ENCODE peak calls at places on chromosomes 7 and 10, in ten cellular contexts. V is heart left ventricle, W is Calu3, A is colonic mucosa, H is epithelial cell of proximal tubule, J is cardiac fibroblast, R is SK-N-SH, Z is testis, Y is Peyer's patch, P is esophagus squamous epithelium. Q is an unnamed sample.

GRCh38 chr10:33116293-33116697 is 158.3 kb upstream of the ITGB1 start:
- DNase-seq in V (peak; percentile 29), W (no peak), A (no peak), H (no peak), J (peak; percentile 61), R (peak; percentile 60), Z (peak; percentile 78), Y (no peak), P (no peak), Q (no peak)

GRCh38 chr7:136086712-136087111 is 109.6 kb upstream of the MTPN start:
- DNase-seq in V (peak; percentile 72), W (peak; percentile 54), A (no peak), H (peak; percentile 71), J (peak; percentile 93), R (peak; percentile 43), Z (peak; percentile 84), Y (peak; percentile 47), P (no peak), Q (no peak)

GRCh38 chr7:158802535-158803199 is 26.6 kb downstream of the ESYT2 start:
- DNase-seq in V (no peak), W (no peak), A (no peak), H (peak; percentile 67), J (peak; percentile 52), R (no peak), Z (no peak), Y (no peak), P (no peak), Q (no peak)

GRCh38 chr7:20165146-20165510 is 52.1 kb downstream of the MACC1 start:
- DNase-seq in V (no peak), W (no peak), A (no peak), H (no peak), J (no peak), R (no peak), Z (no peak), Y (no peak), P (no peak), Q (no peak)

GRCh38 chr7:21939136-21939857 is 6.4 kb downstream of the CDCA7L start:
- DNase-seq in V (no peak), W (no peak), A (no peak), H (peak; percentile 83), J (peak; percentile 37), R (no peak), Z (no peak), Y (no peak), P (no peak), Q (no peak)

GRCh38 chr7:66837007-66837406 is 84.0 kb upstream of the TMEM248 start:
- DNase-seq in V (no peak), W (peak; percentile 22), A (peak; percentile 71), H (no peak), J (peak; percentile 70), R (no peak), Z (peak; percentile 50), Y (peak; percentile 64), P (no peak), Q (peak; percentile 64)

GRCh38 chr10:121754667-121755066 is 156.4 kb upstream of the FGFR2 start:
- DNase-seq in V (no peak), W (no peak), A (no peak), H (peak; percentile 19), J (no peak), R (no peak), Z (no peak), Y (no peak), P (no peak), Q (no peak)

GRCh38 chr7:66537380-66537779 is 91.3 kb upstream of the KCTD7 start:
- DNase-seq in V (no peak), W (no peak), A (no peak), H (no peak), J (no peak), R (no peak), Z (no peak), Y (no peak), P (no peak), Q (no peak)

GRCh38 chr10:76311752-76312699 is 880.6 kb downstream of the LRMDA start:
- DNase-seq in V (peak; percentile 19), W (no peak), A (no peak), H (no peak), J (peak; percentile 46), R (peak; percentile 58), Z (peak; percentile 48), Y (peak; percentile 50), P (no peak), Q (no peak)

GRCh38 chr10:76318171-76318570 is 886.7 kb downstream of the LRMDA start:
- DNase-seq in V (no peak), W (no peak), A (no peak), H (no peak), J (no peak), R (no peak), Z (no peak), Y (no peak), P (no peak), Q (no peak)

GRCh38 chr10:76317078-76317477 is 885.7 kb downstream of the LRMDA start:
- DNase-seq in V (no peak), W (no peak), A (no peak), H (no peak), J (no peak), R (no peak), Z (no peak), Y (no peak), P (no peak), Q (no peak)

GRCh38 chr10:76316234-76316633 is 884.8 kb downstream of the LRMDA start:
- DNase-seq in V (no peak), W (no peak), A (no peak), H (no peak), J (no peak), R (no peak), Z (no peak), Y (no peak), P (no peak), Q (no peak)

DNA sequence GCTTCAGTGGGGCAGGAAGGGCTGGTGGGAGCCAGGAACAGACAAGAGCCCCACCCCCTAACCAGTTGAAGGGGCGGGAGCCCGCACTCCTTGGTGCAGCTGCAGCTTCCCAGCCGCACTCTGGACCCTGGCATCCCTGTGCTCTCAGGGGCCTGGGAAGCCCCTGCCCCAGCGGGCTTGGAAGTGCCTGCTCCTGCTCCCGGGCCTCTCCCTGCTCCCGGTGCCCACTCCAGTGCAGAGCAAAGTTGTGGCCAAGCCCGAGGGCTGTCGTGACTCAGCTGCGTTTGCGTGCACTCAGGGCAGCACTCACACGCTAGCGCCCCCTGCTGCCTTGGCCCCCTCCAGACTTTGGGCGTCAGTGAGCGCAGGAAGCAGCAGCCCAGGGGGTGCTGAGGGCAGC is 883.8 kb downstream of the LRMDA start:
- DNase-seq in V (no peak), W (no peak), A (no peak), H (no peak), J (no peak), R (no peak), Z (peak; percentile 58), Y (no peak), P (no peak), Q (no peak)
- TF ChIP-seq CTCF in V (no peak), W (peak; percentile 15), A (no peak), H (no peak), J (no peak), R (no peak), Z (peak; percentile 12), Y (no peak), P (no peak), Q (no peak)

GRCh38 chr10:90587081-90587491 is 270.8 kb downstream of the HTR7 start:
- DNase-seq in V (no peak), W (no peak), A (no peak), H (no peak), J (peak; percentile 65), R (no peak), Z (no peak), Y (no peak), P (no peak), Q (no peak)
- TF ChIP-seq CTCF in V (no peak), W (no peak), A (no peak), H (no peak), J (no peak), R (no peak), Z (no peak), Y (no peak), P (no peak), Q (no peak)

GRCh38 chr7:151693140-151693539 is 173.4 kb upstream of the RHEB start:
- DNase-seq in V (no peak), W (no peak), A (no peak), H (no peak), J (no peak), R (no peak), Z (no peak), Y (no peak), P (no peak), Q (no peak)

GRCh38 chr7:151694828-151695580 is 175.3 kb upstream of the RHEB start:
- DNase-seq in V (peak; percentile 84), W (peak; percentile 25), A (peak; percentile 57), H (no peak), J (no peak), R (peak; percentile 68), Z (no peak), Y (peak; percentile 70), P (no peak), Q (no peak)

GRCh38 chr7:151692721-151693120 is 173.0 kb upstream of the RHEB start:
- DNase-seq in V (peak; percentile 47), W (no peak), A (no peak), H (no peak), J (no peak), R (no peak), Z (no peak), Y (no peak), P (no peak), Q (no peak)

GRCh38 chr7:151695856-151696555 is 176.3 kb upstream of the RHEB start:
- DNase-seq in V (no peak), W (no peak), A (no peak), H (no peak), J (no peak), R (no peak), Z (no peak), Y (no peak), P (no peak), Q (no peak)

GRCh38 chr7:151694441-151694827 is 174.7 kb upstream of the RHEB start:
- DNase-seq in V (no peak), W (no peak), A (no peak), H (no peak), J (no peak), R (no peak), Z (no peak), Y (no peak), P (no peak), Q (no peak)
- TF ChIP-seq CTCF in V (no peak), W (no peak), A (no peak), H (no peak), J (no peak), R (no peak), Z (no peak), Y (no peak), P (no peak), Q (no peak)

GRCh38 chr10:70699063-70699658 is 26.9 kb downstream of the ADAMTS14 start:
- DNase-seq in V (no peak), W (no peak), A (no peak), H (no peak), J (no peak), R (no peak), Z (no peak), Y (no peak), P (no peak), Q (no peak)

GRCh38 chr10:70694410-70695179 is 22.3 kb downstream of the ADAMTS14 start:
- DNase-seq in V (no peak), W (no peak), A (no peak), H (peak; percentile 13), J (peak; percentile 56), R (no peak), Z (no peak), Y (no peak), P (no peak), Q (no peak)

GRCh38 chr10:70692043-70692603 is 19.8 kb downstream of the ADAMTS14 start:
- DNase-seq in V (no peak), W (no peak), A (no peak), H (no peak), J (no peak), R (no peak), Z (no peak), Y (no peak), P (no peak), Q (no peak)

GRCh38 chr10:70693619-70694286 is 21.4 kb downstream of the ADAMTS14 start:
- DNase-seq in V (peak; percentile 39), W (no peak), A (no peak), H (no peak), J (peak; percentile 41), R (peak; percentile 90), Z (peak; percentile 22), Y (no peak), P (no peak), Q (no peak)

GRCh38 chr10:70695241-70696030 is 23.1 kb downstream of the ADAMTS14 start:
- DNase-seq in V (no peak), W (no peak), A (no peak), H (no peak), J (no peak), R (no peak), Z (no peak), Y (no peak), P (no peak), Q (no peak)
- TF ChIP-seq CTCF in V (no peak), W (no peak), A (no peak), H (no peak), J (no peak), R (no peak), Z (no peak), Y (no peak), P (no peak), Q (no peak)